ENCODE peak calls at places on chromosome 20, in six cellular contexts. A is body of pancreas; N is Peyer's patch; F is transverse colon; M is left ventricle myocardium inferior; T is CD4-positive, CD25-positive, alpha-beta regulatory T cell. U is an unnamed sample. For H3K27me3, the result is how much of the 10 kb centered on the place peaks cover.

GRCh38 chr20:48129319-48129973 is 344.2 kb upstream of the SULF2 start:
- DNase-seq in A (no peak), N (no peak), F (no peak), M (no peak), T (no peak), U (no peak)

GRCh38 chr20:3805594-3806264 is 9.6 kb downstream of the CDC25B start:
- DNase-seq in A (no peak), N (no peak), F (no peak), M (no peak), T (no peak), U (no peak)

GRCh38 chr20:2699775-2700413 is 7.3 kb downstream of the EBF4 start:
- DNase-seq in A (no peak), N (no peak), F (no peak), M (no peak), T (no peak), U (no peak)

GRCh38 chr20:18628330-18628941 is 40.6 kb downstream of the DTD1 start:
- DNase-seq in A (peak), N (peak), F (peak), M (no peak), T (no peak), U (no peak)

GRCh38 chr20:8633366-8633765 is 435.5 kb upstream of the PLCB4 start:
- DNase-seq in A (no peak), N (no peak), F (no peak), M (no peak), T (no peak), U (peak)

GRCh38 chr20:25584905-25585704 is at the start of gene NINL:
- DNase-seq in A (peak), N (peak), F (peak), M (peak), T (peak), U (no peak)

GRCh38 chr20:32227316-32227715 is 19.6 kb downstream of the POFUT1 start:
- DNase-seq in A (peak), N (no peak), F (peak), M (no peak), T (no peak), U (no peak)

GRCh38 chr20:43920797-43921196 is 6.1 kb downstream of the TOX2 start:
- DNase-seq in A (no peak), N (no peak), F (no peak), M (no peak), T (no peak), U (no peak)

GRCh38 chr20:46940616-46941015 is 46.0 kb downstream of the EYA2 start:
- DNase-seq in A (no peak), N (no peak), F (no peak), M (no peak), T (no peak), U (no peak)

GRCh38 chr20:17969884-17970409 is 1.1 kb downstream of the MGME1 start:
- DNase-seq in A (peak), N (peak), F (peak), M (no peak), T (peak), U (peak)

GRCh38 chr20:5918856-5919633 is 31.3 kb downstream of the TRMT6 start:
- DNase-seq in A (no peak), N (no peak), F (no peak), M (no peak), T (no peak), U (peak)

GRCh38 chr20:6566821-6567220 is 200.7 kb upstream of the BMP2 start:
- DNase-seq in A (no peak), N (no peak), F (no peak), M (no peak), T (no peak), U (peak)

GRCh38 chr20:46118481-46119020 is 437 bp downstream of the CD40 start:
- DNase-seq in A (peak), N (peak), F (peak), M (peak), T (no peak), U (no peak)

GRCh38 chr20:4090756-4091331 is 75.5 kb upstream of the RNF24 start:
- DNase-seq in A (no peak), N (no peak), F (no peak), M (no peak), T (no peak), U (peak)

GRCh38 chr20:15942130-15942529 is 631.1 kb downstream of the KIF16B start:
- DNase-seq in A (no peak), N (no peak), F (no peak), M (no peak), T (no peak), U (no peak)

DNA sequence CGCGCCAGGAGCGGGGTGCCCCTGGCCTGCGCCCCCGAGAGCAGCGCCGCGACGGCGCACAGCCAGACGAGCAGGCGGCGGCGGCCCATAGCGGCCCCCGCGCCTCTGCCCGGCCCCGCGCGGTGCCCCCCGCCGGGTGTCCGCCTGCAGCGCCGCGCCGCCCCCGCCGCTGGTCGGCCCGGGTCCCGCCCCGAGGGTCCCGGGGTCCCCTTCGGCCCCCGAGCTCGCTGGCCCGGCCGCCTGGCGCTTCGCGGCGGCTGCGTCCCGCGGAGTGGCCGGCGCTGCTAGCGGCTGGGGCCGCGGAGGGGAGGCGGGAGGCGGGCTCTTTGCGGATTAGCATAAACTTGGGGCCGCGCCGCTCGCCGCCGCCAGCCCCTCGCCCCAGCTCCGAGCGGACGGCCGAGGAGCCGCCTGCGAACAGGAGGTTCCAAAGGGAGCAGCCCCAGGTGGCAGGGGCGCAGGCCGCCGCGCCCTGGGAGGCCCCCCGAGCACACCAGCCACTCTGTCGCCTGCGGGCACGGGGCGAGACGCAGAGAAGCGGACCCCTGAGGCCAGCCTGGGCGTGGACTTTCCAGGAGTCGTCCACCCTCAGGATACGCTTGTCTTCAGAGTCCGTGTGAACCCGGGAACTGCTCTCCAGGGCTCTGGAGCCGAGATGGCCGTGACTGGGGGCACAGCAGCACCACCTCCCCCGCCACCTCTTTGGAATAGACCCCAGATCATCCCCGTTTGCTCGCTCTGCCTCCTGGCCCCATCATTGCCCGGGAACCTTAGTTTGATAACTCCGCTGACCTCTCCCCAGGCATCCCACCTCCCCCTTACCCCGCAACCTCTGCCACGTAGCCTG is at the start of gene EMILIN3:
- DNase-seq in A (no peak), N (no peak), F (no peak), M (no peak), T (no peak), U (no peak)
- H3K4me3 ChIP-seq in A (no peak), N (peak), F (no peak), M (peak), T (no peak), U (peak)

DNA sequence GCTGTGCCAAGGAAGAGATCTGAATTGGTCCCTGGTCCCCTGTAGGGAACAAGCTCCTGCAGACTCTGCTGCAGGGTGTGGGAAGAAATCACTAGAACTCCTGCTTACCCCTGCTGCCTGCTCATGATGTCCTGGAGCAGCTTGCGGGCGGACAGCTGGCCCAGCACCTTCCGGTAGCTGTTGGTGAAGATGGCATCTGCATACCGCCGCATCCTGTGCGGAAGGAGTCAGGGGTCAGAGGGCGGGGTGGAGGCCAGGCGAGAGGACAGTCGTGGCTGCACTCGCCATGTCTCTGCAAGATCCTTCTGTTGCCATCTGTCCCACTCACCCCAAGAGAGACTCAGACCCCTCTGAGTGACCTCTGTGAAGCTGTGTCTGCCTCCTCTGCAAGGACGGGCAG is 5.3 kb downstream of the GHRH start:
- DNase-seq in A (no peak), N (no peak), F (no peak), M (no peak), T (no peak), U (no peak)
- H3K27me3 ChIP-seq in A (under half), N (under half), F (under half), M (under half), T (under half), U (under half)

DNA sequence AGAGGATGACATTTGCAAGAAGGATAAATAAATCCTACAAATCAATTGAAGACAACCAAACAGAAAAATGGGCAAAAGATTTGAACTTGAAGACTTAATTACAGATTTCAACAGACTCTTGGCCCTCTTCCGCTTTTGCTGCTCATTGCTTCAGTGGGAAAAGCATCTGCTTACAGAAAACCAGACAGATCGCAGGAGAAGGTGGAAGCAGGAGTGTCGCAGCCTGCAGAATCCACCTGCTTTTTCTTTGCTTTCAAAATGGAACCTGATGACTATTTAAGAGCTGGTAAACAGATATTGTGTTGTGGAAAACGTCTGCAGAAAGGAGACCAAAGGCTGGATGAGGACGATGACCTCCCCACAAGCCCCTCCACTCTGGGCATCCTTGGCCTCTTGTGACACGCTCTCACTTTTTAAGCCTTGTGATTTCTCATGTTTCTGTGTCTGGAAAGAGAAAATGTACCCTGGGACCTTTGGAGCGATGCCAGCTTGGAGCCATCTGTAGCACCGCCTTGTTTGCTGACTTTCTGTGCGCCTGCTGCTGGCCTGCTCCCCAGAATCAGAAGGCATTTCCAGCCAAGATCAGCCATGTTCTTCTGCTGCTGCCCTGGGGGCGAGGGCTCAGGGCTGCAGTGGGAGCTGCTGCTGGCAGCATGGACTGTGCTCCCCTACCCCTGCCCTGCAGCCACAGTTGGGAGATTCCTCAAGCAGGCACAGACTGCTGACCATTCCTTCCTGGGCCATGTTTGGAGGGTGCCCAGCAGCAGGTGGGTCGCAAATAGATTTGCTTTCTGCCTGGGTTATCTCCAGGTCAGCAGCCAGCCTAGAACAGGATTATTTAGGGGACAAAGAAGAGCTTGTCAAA is 3.6 kb upstream of the CSTL1 start:
- DNase-seq in A (peak), N (no peak), F (peak), M (peak), T (no peak), U (no peak)
- H3K27ac ChIP-seq in A (peak), N (no peak), F (no peak), M (no peak), T (no peak), U (no peak)

GRCh38 chr20:52494244-52494643 is 302.7 kb upstream of the ZFP64 start:
- DNase-seq in A (no peak), N (no peak), F (no peak), M (no peak), T (no peak), U (peak)

GRCh38 chr20:52496191-52496590 is 304.6 kb upstream of the ZFP64 start:
- DNase-seq in A (no peak), N (no peak), F (no peak), M (no peak), T (no peak), U (no peak)

GRCh38 chr20:52490715-52491430 is 299.3 kb upstream of the ZFP64 start:
- DNase-seq in A (no peak), N (no peak), F (no peak), M (no peak), T (no peak), U (peak)

GRCh38 chr20:52497731-52498130 is 306.2 kb upstream of the ZFP64 start:
- DNase-seq in A (no peak), N (no peak), F (no peak), M (no peak), T (no peak), U (no peak)

DNA sequence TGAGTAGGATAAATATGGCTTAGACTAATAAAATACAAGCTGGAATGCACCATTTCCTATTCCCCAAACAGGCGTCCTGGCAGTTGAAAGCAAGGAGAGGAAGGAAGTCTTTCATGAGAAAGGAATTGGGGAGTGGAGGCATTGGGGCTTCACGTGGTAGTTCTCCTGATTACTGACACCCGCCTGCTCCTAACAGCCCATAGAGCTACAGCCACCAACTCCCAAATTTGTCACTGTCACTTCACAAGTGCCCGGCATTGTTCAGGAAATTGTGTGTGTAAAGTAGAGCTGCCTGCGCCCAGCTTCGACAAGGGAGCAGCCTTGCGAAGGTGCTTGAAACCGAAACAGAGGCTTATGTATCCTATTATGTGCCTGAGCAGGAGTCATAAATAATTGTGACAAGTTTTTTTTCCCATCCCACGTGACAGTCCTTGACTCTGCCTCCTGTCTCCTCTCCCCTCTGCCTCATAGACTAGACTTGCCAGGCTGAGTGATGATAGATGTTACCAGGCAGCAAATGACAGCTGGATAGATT is 301.7 kb upstream of the ZFP64 start:
- DNase-seq in A (no peak), N (no peak), F (no peak), M (no peak), T (no peak), U (no peak)
- H3K4me3 ChIP-seq in A (no peak), N (no peak), F (no peak), M (peak), T (no peak), U (no peak)

GRCh38 chr20:59560588-59561227 is 43.6 kb upstream of the PHACTR3 start:
- DNase-seq in A (no peak), N (no peak), F (no peak), M (no peak), T (no peak), U (peak)
- H3K27me3 ChIP-seq in A (under half), N (under half), F (under half), M (under half), T (under half), U (under half)

DNA sequence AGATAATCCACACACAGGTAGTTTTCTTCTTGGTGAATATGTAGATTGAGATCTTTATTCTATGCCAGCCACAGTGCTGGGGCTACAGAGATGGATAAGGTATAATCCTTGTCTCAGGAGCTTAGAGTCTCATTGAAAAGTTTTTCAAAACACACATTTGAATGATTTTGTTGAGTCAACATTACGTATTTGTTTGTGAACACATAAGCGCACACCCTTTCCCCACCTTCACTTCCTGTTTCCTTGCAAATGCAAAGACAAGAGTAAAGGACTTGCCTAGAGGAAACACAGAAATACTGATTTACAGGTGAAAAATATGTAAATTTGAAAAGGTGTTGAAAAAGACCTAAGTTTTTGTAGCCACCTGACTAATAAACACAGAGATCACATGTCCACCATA is 27.8 kb downstream of the VAPB start:
- DNase-seq in A (no peak), N (no peak), F (no peak), M (no peak), T (no peak), U (no peak)
- H3K27ac ChIP-seq in A (no peak), N (no peak), F (no peak), M (no peak), T (peak), U (no peak)

DNA sequence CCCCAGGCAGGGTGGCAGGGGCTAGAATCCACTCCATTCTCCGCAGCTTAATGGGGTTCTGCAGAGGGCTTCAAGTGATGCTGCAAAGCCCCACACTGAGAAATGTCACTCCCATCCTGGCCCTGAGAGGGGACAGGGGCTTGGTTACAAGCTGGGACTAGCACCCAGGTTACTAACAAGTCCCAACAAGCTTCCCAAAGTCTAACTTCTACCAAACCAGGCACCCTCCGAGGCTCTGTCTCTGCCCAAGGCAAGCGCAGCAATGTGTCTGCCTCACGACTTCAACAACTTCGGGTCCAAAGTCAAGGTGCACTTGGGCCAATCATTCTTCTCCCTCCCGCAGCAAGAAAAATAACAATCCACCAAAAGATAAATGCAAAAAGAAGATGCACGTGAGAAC is 45.6 kb downstream of the NFATC2 start:
- DNase-seq in A (no peak), N (no peak), F (no peak), M (no peak), T (no peak), U (no peak)
- H3K4me3 ChIP-seq in A (no peak), N (no peak), F (no peak), M (no peak), T (peak), U (no peak)

DNA sequence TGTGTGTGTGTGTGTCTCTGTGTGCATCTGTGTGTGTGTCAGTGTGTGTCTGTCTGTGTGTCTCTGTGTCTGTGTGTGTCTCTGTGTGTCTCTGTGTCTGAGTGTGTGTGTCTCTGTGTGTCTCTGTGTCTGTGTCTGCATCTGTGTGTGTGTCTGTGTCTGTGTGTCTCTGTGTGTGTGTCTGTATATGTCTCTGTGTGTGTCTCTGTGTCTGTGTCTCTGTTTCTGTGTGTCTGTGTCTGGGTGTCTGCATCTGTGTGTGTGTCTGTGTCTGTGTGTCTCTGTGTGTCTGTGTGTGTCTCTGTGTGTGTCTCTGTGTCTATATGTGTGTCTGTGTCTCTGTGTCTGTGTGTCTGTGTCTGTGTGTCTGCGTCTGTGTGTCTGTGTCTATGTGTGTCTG is 207.8 kb downstream of the TAF4 start:
- DNase-seq in A (no peak), N (no peak), F (no peak), M (no peak), T (no peak), U (no peak)
- H3K27me3 ChIP-seq in A (under half), N (under half), F (under half), M (half or more), T (under half), U (under half)

GRCh38 chr20:44990425-44990824 is 24.1 kb downstream of the STK4 start:
- DNase-seq in A (no peak), N (peak), F (no peak), M (no peak), T (no peak), U (no peak)
- H3K27ac ChIP-seq in A (no peak), N (peak), F (peak), M (peak), T (peak), U (no peak)